ENCODE peak calls at places on chromosomes 4 and X, in six cellular contexts. One of them, this sample, is unnamed.

GRCh38 chrX:150477364-150477763 is 91.1 kb upstream of the MTM1 start:
- DNase-seq in caudate nucleus: no peak
- DNase-seq in RPMI7951: no peak
- DNase-seq in foreskin fibroblast: no peak
- DNase-seq in H9: no peak
- DNase-seq in NCI-H2029: no peak
- DNase-seq in this sample: no peak

GRCh38 chr4:76488905-76489798 is 54.1 kb downstream of the SHROOM3 start:
- DNase-seq in caudate nucleus: no peak
- DNase-seq in RPMI7951: no peak
- DNase-seq in foreskin fibroblast: peak
- DNase-seq in H9: no peak
- DNase-seq in NCI-H2029: no peak
- DNase-seq in this sample: peak

GRCh38 chr4:88619973-88620372 is 27.7 kb downstream of the HERC3 start:
- DNase-seq in caudate nucleus: no peak
- DNase-seq in RPMI7951: no peak
- DNase-seq in foreskin fibroblast: peak
- DNase-seq in H9: no peak
- DNase-seq in NCI-H2029: no peak
- DNase-seq in this sample: no peak

GRCh38 chr4:109169160-109169559 is 133.3 kb downstream of the COL25A1 start:
- DNase-seq in caudate nucleus: no peak
- DNase-seq in RPMI7951: no peak
- DNase-seq in foreskin fibroblast: peak
- DNase-seq in H9: no peak
- DNase-seq in NCI-H2029: no peak
- DNase-seq in this sample: peak

GRCh38 chr4:160877087-160877790 is 1286.6 kb downstream of the FSTL5 start:
- DNase-seq in caudate nucleus: no peak
- DNase-seq in RPMI7951: no peak
- DNase-seq in foreskin fibroblast: no peak
- DNase-seq in H9: no peak
- DNase-seq in NCI-H2029: no peak
- DNase-seq in this sample: peak

GRCh38 chr4:175511861-175512260 is 300.2 kb downstream of the GPM6A start:
- DNase-seq in caudate nucleus: no peak
- DNase-seq in RPMI7951: no peak
- DNase-seq in foreskin fibroblast: no peak
- DNase-seq in H9: no peak
- DNase-seq in NCI-H2029: no peak
- DNase-seq in this sample: no peak

GRCh38 chr4:186946682-186947294 is 223.1 kb upstream of the FAT1 start:
- DNase-seq in caudate nucleus: no peak
- DNase-seq in RPMI7951: peak
- DNase-seq in foreskin fibroblast: no peak
- DNase-seq in H9: peak
- DNase-seq in NCI-H2029: no peak
- DNase-seq in this sample: peak

GRCh38 chr4:7076694-7077082 is 8.8 kb upstream of the GRPEL1 start:
- DNase-seq in caudate nucleus: no peak
- DNase-seq in RPMI7951: no peak
- DNase-seq in foreskin fibroblast: no peak
- DNase-seq in H9: no peak
- DNase-seq in NCI-H2029: no peak
- DNase-seq in this sample: no peak

GRCh38 chr4:154444958-154445357 is 46.6 kb downstream of the DCHS2 start:
- DNase-seq in caudate nucleus: no peak
- DNase-seq in RPMI7951: no peak
- DNase-seq in foreskin fibroblast: no peak
- DNase-seq in H9: no peak
- DNase-seq in NCI-H2029: no peak
- DNase-seq in this sample: no peak

GRCh38 chrX:111129949-111130348 is 34.0 kb downstream of the PAK3 start:
- DNase-seq in caudate nucleus: no peak
- DNase-seq in RPMI7951: no peak
- DNase-seq in foreskin fibroblast: no peak
- DNase-seq in H9: no peak
- DNase-seq in NCI-H2029: no peak
- DNase-seq in this sample: no peak

GRCh38 chr4:186724048-186724860 is 598 bp upstream of the FAT1 start:
- DNase-seq in caudate nucleus: no peak
- DNase-seq in RPMI7951: peak
- DNase-seq in foreskin fibroblast: peak
- DNase-seq in H9: peak
- DNase-seq in NCI-H2029: no peak
- DNase-seq in this sample: peak